ENCODE peak calls at places on chromosome 11, in four cellular contexts. I is K562, S is A549, B is HepG2. H is an unnamed sample.

GRCh38 chr11:1353383-1354124 is 36.2 kb upstream of the BRSK2 start:
- DNase-seq in I (no peak), S (no peak), B (no peak), H (no peak)

GRCh38 chr11:126431401-126432064 is 76.0 kb downstream of the ST3GAL4 start:
- DNase-seq in I (no peak), S (peak; percentile 10), B (peak; percentile 27), H (no peak)

GRCh38 chr11:10409207-10409661 is 45.8 kb upstream of the AMPD3 start:
- DNase-seq in I (no peak), S (no peak), B (peak; percentile 8), H (no peak)

GRCh38 chr11:27397619-27398412 is 34.8 kb upstream of the CCDC34 start:
- DNase-seq in I (no peak), S (no peak), B (no peak), H (no peak)

GRCh38 chr11:61021661-61022212 is 50.3 kb downstream of the CD6 start:
- DNase-seq in I (peak; percentile 39), S (no peak), B (no peak), H (peak; percentile 83)

GRCh38 chr11:124768914-124769313 is 6.8 kb upstream of the ESAM start:
- DNase-seq in I (no peak), S (no peak), B (no peak), H (no peak)

GRCh38 chr11:78986305-78986704 is 411.6 kb upstream of the NARS2 start:
- DNase-seq in I (no peak), S (no peak), B (no peak), H (no peak)

GRCh38 chr11:130829801-130830562 is 86.3 kb downstream of the SNX19 start:
- DNase-seq in I (no peak), S (no peak), B (no peak), H (no peak)

GRCh38 chr11:61689164-61689496 is 8.9 kb downstream of the DAGLA start:
- DNase-seq in I (no peak), S (no peak), B (no peak), H (no peak)

GRCh38 chr11:73383249-73384126 is 7.3 kb downstream of the RELT start:
- DNase-seq in I (no peak), S (no peak), B (no peak), H (no peak)

GRCh38 chr11:62707277-62707771 is at the start of the genes BSCL2 and GNG3:
- DNase-seq in I (peak; percentile 77), S (no peak), B (no peak), H (peak; percentile 97)

GRCh38 chr11:106234794-106235193 is 157.3 kb downstream of the AASDHPPT start:
- DNase-seq in I (no peak), S (no peak), B (no peak), H (no peak)

GRCh38 chr11:3755151-3755550 is 42.2 kb downstream of the NUP98 start:
- DNase-seq in I (no peak), S (no peak), B (no peak), H (no peak)

GRCh38 chr11:19952101-19952605 is 208.1 kb downstream of the DBX1 start:
- DNase-seq in I (no peak), S (no peak), B (peak; percentile 92), H (no peak)

GRCh38 chr11:69588270-69588669 is 52.7 kb upstream of the CCND1 start:
- DNase-seq in I (no peak), S (peak; percentile 45), B (peak; percentile 28), H (no peak)

GRCh38 chr11:73164803-73165542 is 22.9 kb upstream of the FCHSD2 start:
- DNase-seq in I (no peak), S (no peak), B (no peak), H (no peak)

GRCh38 chr11:104476454-104476853 is 312.5 kb upstream of the PDGFD start:
- DNase-seq in I (no peak), S (no peak), B (no peak), H (no peak)

GRCh38 chr11:2178906-2179494 is 7.4 kb upstream of the TH start:
- DNase-seq in I (no peak), S (no peak), B (peak; percentile 32), H (no peak)

GRCh38 chr11:67316882-67317364 is 13.6 kb downstream of the SSH3 start:
- DNase-seq in I (no peak), S (peak; percentile 86), B (no peak), H (no peak)

GRCh38 chr11:120073196-120073595 is 64.7 kb downstream of the TRIM29 start:
- DNase-seq in I (no peak), S (no peak), B (no peak), H (no peak)

GRCh38 chr11:16193897-16194381 is 162.4 kb downstream of the SOX6 start:
- DNase-seq in I (no peak), S (no peak), B (peak; percentile 50), H (no peak)

GRCh38 chr11:124313849-124314248 is at the start of gene OR8D1:
- DNase-seq in I (no peak), S (no peak), B (no peak), H (no peak)

GRCh38 chr11:61129608-61130523 is 27.6 kb downstream of the CD5 start:
- DNase-seq in I (peak; percentile 94), S (peak; percentile 99), B (peak; percentile 82), H (peak; percentile 97)

GRCh38 chr11:126607776-126608625 is 252.5 kb downstream of the ST3GAL4 start:
- DNase-seq in I (no peak), S (no peak), B (no peak), H (peak; percentile 32)

GRCh38 chr11:17649261-17649660 is 70.1 kb upstream of the MYOD1 start:
- DNase-seq in I (no peak), S (no peak), B (no peak), H (no peak)

GRCh38 chr11:17643506-17644405 is 75.6 kb upstream of the MYOD1 start:
- DNase-seq in I (no peak), S (no peak), B (no peak), H (no peak)

GRCh38 chr11:17645190-17645970 is 74.0 kb upstream of the MYOD1 start:
- DNase-seq in I (no peak), S (no peak), B (no peak), H (no peak)

GRCh38 chr11:17648528-17648927 is 70.8 kb upstream of the MYOD1 start:
- DNase-seq in I (peak; percentile 4), S (no peak), B (no peak), H (no peak)

DNA sequence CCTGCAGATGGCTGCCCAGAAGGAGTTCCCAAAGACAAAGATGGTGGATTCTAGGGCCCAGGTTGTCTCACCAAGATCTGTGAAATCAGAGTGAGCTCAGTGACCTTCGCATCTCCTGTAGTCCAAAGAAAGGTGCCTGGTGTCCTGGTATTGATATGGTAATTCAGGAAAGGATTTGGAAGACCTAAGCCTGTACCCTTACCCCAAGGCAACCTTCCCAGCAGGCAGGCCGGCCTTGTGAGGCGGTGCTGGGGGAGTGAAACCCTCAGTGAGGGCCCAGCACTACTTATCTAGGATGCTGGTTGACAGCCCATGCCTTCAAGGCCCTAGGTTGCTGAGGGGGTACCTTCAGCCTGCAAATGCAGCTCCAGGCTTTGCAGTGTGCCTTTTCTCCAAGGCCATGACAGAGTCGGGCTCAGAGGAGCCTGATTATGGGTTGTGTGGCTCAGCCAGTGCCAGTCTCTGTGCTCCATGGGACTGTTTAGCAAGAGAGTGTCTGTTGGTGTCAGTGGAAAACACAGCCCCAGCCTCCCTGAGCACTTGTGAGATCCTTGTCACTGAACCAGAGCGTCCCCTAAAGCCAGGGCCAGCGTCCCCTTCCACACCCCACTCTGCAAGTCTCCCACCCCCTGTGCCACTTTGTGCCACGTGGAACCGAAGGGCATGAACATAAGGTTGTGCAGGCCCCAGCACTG is 72.8 kb upstream of the MYOD1 start:
- DNase-seq in I (peak; percentile 3), S (no peak), B (no peak), H (no peak)
- TF ChIP-seq HMGXB4 in I (no peak), S (no peak), B (no peak), H (no peak)

GRCh38 chr11:64611961-64612646 is 21.1 kb downstream of the SLC22A12 start:
- DNase-seq in I (no peak), S (no peak), B (no peak), H (no peak)

GRCh38 chr11:64611176-64611575 is 20.2 kb downstream of the SLC22A12 start:
- DNase-seq in I (no peak), S (no peak), B (no peak), H (no peak)

GRCh38 chr11:64616817-64617216 is 25.8 kb downstream of the SLC22A12 start:
- DNase-seq in I (no peak), S (no peak), B (no peak), H (no peak)

GRCh38 chr11:64613648-64614047 is 22.6 kb downstream of the SLC22A12 start:
- DNase-seq in I (no peak), S (no peak), B (no peak), H (no peak)

GRCh38 chr11:64614927-64615326 is 23.9 kb downstream of the SLC22A12 start:
- DNase-seq in I (no peak), S (no peak), B (no peak), H (no peak)
- TF ChIP-seq HMGXB4 in I (no peak), S (no peak), B (no peak), H (no peak)

GRCh38 chr11:44661311-44661717 is 65.4 kb upstream of the TSPAN18 start:
- DNase-seq in I (no peak), S (no peak), B (no peak), H (no peak)
- TF ChIP-seq HMGXB4 in I (no peak), S (no peak), B (no peak), H (no peak)

GRCh38 chr11:15093432-15093831 is 20.0 kb downstream of the CALCB start:
- DNase-seq in I (no peak), S (no peak), B (no peak), H (no peak)

GRCh38 chr11:15101072-15101701 is 13.5 kb upstream of the INSC start:
- DNase-seq in I (peak; percentile 62), S (peak; percentile 65), B (peak; percentile 39), H (peak; percentile 77)

GRCh38 chr11:15091620-15092019 is 18.2 kb downstream of the CALCB start:
- DNase-seq in I (no peak), S (no peak), B (no peak), H (no peak)

GRCh38 chr11:15095736-15096228 is 18.9 kb upstream of the INSC start:
- DNase-seq in I (no peak), S (no peak), B (no peak), H (no peak)

GRCh38 chr11:15097411-15097810 is 17.3 kb upstream of the INSC start:
- DNase-seq in I (no peak), S (no peak), B (no peak), H (no peak)
- TF ChIP-seq HMGXB4 in I (no peak), S (no peak), B (no peak), H (no peak)

GRCh38 chr11:30825723-30826122 is 239.6 kb upstream of the MPPED2 start:
- DNase-seq in I (no peak), S (no peak), B (no peak), H (no peak)

GRCh38 chr11:30821438-30821965 is 235.3 kb upstream of the MPPED2 start:
- DNase-seq in I (no peak), S (no peak), B (no peak), H (no peak)

GRCh38 chr11:30826911-30827310 is 240.8 kb upstream of the MPPED2 start:
- DNase-seq in I (no peak), S (no peak), B (no peak), H (no peak)

GRCh38 chr11:30818721-30819120 is 232.6 kb upstream of the MPPED2 start:
- DNase-seq in I (no peak), S (no peak), B (no peak), H (no peak)

GRCh38 chr11:30823119-30823518 is 237.0 kb upstream of the MPPED2 start:
- DNase-seq in I (no peak), S (no peak), B (no peak), H (no peak)
- TF ChIP-seq HMGXB4 in I (no peak), S (no peak), B (no peak), H (no peak)

H was measured in WTC11.